ENCODE peak calls at places on chromosomes 12 and 14, in ten cellular contexts. One of them, this sample, is unnamed.

GRCh38 chr14:55297611-55298323 is 26.5 kb downstream of the FBXO34 start:
- DNase-seq in fibroblast of mammary gland: no peak
- DNase-seq in MCF 10A: peak
- DNase-seq in H9: no peak
- DNase-seq in fibroblast of pulmonary artery: no peak
- DNase-seq in neural crest cell: no peak
- DNase-seq in brain microvascular endothelial cell: no peak
- DNase-seq in ovary: no peak
- DNase-seq in mucosa of descending colon: no peak
- DNase-seq in GM20000: peak
- DNase-seq in this sample: no peak

GRCh38 chr14:55339770-55340169 is 68.5 kb downstream of the FBXO34 start:
- DNase-seq in fibroblast of mammary gland: no peak
- DNase-seq in MCF 10A: peak
- DNase-seq in H9: no peak
- DNase-seq in fibroblast of pulmonary artery: peak
- DNase-seq in neural crest cell: no peak
- DNase-seq in brain microvascular endothelial cell: no peak
- DNase-seq in ovary: no peak
- DNase-seq in mucosa of descending colon: no peak
- DNase-seq in GM20000: peak
- DNase-seq in this sample: no peak

GRCh38 chr14:43285575-43285974 is 1221.5 kb downstream of the FSCB start:
- DNase-seq in fibroblast of mammary gland: no peak
- DNase-seq in MCF 10A: no peak
- DNase-seq in H9: no peak
- DNase-seq in fibroblast of pulmonary artery: no peak
- DNase-seq in neural crest cell: no peak
- DNase-seq in brain microvascular endothelial cell: no peak
- DNase-seq in ovary: no peak
- DNase-seq in mucosa of descending colon: no peak
- DNase-seq in GM20000: no peak
- DNase-seq in this sample: no peak

GRCh38 chr12:39442895-39443703 is at the start of gene KIF21A:
- DNase-seq in fibroblast of mammary gland: peak
- DNase-seq in MCF 10A: peak
- DNase-seq in H9: peak
- DNase-seq in fibroblast of pulmonary artery: peak
- DNase-seq in neural crest cell: peak
- DNase-seq in brain microvascular endothelial cell: peak
- DNase-seq in ovary: peak
- DNase-seq in mucosa of descending colon: peak
- DNase-seq in GM20000: peak
- DNase-seq in this sample: peak

GRCh38 chr12:13724136-13724535 is 257.3 kb downstream of the GRIN2B start:
- DNase-seq in fibroblast of mammary gland: no peak
- DNase-seq in MCF 10A: no peak
- DNase-seq in H9: no peak
- DNase-seq in fibroblast of pulmonary artery: no peak
- DNase-seq in neural crest cell: no peak
- DNase-seq in brain microvascular endothelial cell: no peak
- DNase-seq in ovary: no peak
- DNase-seq in mucosa of descending colon: no peak
- DNase-seq in GM20000: no peak
- DNase-seq in this sample: no peak

GRCh38 chr14:57420986-57421385 is 30.6 kb downstream of the NAA30 start:
- DNase-seq in fibroblast of mammary gland: peak
- DNase-seq in MCF 10A: no peak
- DNase-seq in H9: no peak
- DNase-seq in fibroblast of pulmonary artery: no peak
- DNase-seq in neural crest cell: no peak
- DNase-seq in brain microvascular endothelial cell: no peak
- DNase-seq in ovary: no peak
- DNase-seq in mucosa of descending colon: no peak
- DNase-seq in GM20000: no peak
- DNase-seq in this sample: no peak

GRCh38 chr12:6684609-6685008 is 4.6 kb downstream of the ZNF384 start:
- DNase-seq in fibroblast of mammary gland: peak
- DNase-seq in MCF 10A: peak
- DNase-seq in H9: no peak
- DNase-seq in fibroblast of pulmonary artery: peak
- DNase-seq in neural crest cell: peak
- DNase-seq in brain microvascular endothelial cell: no peak
- DNase-seq in ovary: no peak
- DNase-seq in mucosa of descending colon: no peak
- DNase-seq in GM20000: peak
- DNase-seq in this sample: no peak

GRCh38 chr14:37826869-37827268 is 231.4 kb downstream of the TTC6 start:
- DNase-seq in fibroblast of mammary gland: no peak
- DNase-seq in MCF 10A: no peak
- DNase-seq in H9: no peak
- DNase-seq in fibroblast of pulmonary artery: no peak
- DNase-seq in neural crest cell: no peak
- DNase-seq in brain microvascular endothelial cell: no peak
- DNase-seq in ovary: no peak
- DNase-seq in mucosa of descending colon: no peak
- DNase-seq in GM20000: no peak
- DNase-seq in this sample: no peak

GRCh38 chr12:76449572-76449971 is 101.4 kb upstream of the BBS10 start:
- DNase-seq in fibroblast of mammary gland: peak
- DNase-seq in MCF 10A: peak
- DNase-seq in H9: no peak
- DNase-seq in fibroblast of pulmonary artery: peak
- DNase-seq in neural crest cell: no peak
- DNase-seq in brain microvascular endothelial cell: no peak
- DNase-seq in ovary: no peak
- DNase-seq in mucosa of descending colon: no peak
- DNase-seq in GM20000: no peak
- DNase-seq in this sample: no peak

GRCh38 chr12:118682656-118683055 is 298.7 kb upstream of the SRRM4 start:
- DNase-seq in fibroblast of mammary gland: no peak
- DNase-seq in MCF 10A: no peak
- DNase-seq in H9: no peak
- DNase-seq in fibroblast of pulmonary artery: no peak
- DNase-seq in neural crest cell: no peak
- DNase-seq in brain microvascular endothelial cell: no peak
- DNase-seq in ovary: no peak
- DNase-seq in mucosa of descending colon: no peak
- DNase-seq in GM20000: peak
- DNase-seq in this sample: no peak

GRCh38 chr14:81837304-81837703 is 303.7 kb upstream of the SEL1L start:
- DNase-seq in fibroblast of mammary gland: no peak
- DNase-seq in MCF 10A: no peak
- DNase-seq in H9: no peak
- DNase-seq in fibroblast of pulmonary artery: no peak
- DNase-seq in neural crest cell: no peak
- DNase-seq in brain microvascular endothelial cell: no peak
- DNase-seq in ovary: no peak
- DNase-seq in mucosa of descending colon: no peak
- DNase-seq in GM20000: no peak
- DNase-seq in this sample: no peak

GRCh38 chr12:94603434-94604068 is 46.8 kb downstream of the TMCC3 start:
- DNase-seq in fibroblast of mammary gland: no peak
- DNase-seq in MCF 10A: peak
- DNase-seq in H9: no peak
- DNase-seq in fibroblast of pulmonary artery: peak
- DNase-seq in neural crest cell: no peak
- DNase-seq in brain microvascular endothelial cell: no peak
- DNase-seq in ovary: no peak
- DNase-seq in mucosa of descending colon: no peak
- DNase-seq in GM20000: peak
- DNase-seq in this sample: no peak

DNA sequence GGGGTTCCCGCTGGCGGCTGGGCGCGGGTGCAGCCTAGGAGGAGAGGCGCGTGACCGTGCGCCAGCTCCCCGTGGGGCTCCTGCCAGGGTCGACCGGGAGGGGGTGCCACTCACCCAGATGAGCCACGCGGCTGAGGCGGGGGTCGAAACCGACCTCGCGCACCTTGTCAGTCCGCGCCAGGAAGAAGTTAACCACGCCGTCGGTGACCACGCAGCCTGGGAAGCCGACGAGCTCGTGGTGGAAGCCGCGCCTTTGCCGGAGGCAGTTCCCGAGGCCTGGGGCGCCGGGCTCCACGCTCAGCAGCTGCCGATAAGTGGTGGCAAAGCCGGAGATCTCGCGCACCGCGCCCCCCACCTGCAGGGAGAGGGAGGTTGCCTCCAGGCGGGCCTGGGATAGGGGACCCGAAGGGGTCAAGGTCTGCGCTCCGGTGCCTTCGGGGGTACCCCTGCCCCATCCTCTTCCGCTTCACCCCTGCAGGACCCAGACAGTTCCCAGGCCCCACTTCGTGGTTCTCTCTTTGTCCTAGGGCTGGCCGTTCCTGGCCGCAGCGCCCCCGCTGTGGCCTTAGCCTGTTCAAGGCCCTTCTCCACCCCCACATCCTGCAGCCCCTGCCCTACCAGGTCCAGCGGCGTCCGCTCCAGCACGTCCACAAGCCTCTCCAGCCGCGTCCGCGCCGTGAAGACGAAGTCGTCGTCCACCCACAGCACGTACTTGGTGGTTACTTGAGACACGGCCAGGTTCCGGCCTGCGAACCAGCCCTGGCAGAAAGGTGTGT is 5.3 kb downstream of the B4GALNT1 start:
- DNase-seq in fibroblast of mammary gland: no peak
- DNase-seq in MCF 10A: no peak
- DNase-seq in H9: no peak
- DNase-seq in fibroblast of pulmonary artery: no peak
- DNase-seq in neural crest cell: no peak
- DNase-seq in brain microvascular endothelial cell: no peak
- DNase-seq in ovary: no peak
- DNase-seq in mucosa of descending colon: no peak
- DNase-seq in GM20000: no peak
- DNase-seq in this sample: no peak
- TF ChIP-seq CTCF in fibroblast of mammary gland: no peak
- TF ChIP-seq CTCF in MCF 10A: no peak
- TF ChIP-seq CTCF in H9: peak
- TF ChIP-seq CTCF in fibroblast of pulmonary artery: no peak
- TF ChIP-seq CTCF in neural crest cell: no peak
- TF ChIP-seq CTCF in brain microvascular endothelial cell: peak
- TF ChIP-seq CTCF in ovary: no peak
- TF ChIP-seq CTCF in mucosa of descending colon: no peak
- TF ChIP-seq CTCF in GM20000: peak
- TF ChIP-seq CTCF in this sample: no peak

DNA sequence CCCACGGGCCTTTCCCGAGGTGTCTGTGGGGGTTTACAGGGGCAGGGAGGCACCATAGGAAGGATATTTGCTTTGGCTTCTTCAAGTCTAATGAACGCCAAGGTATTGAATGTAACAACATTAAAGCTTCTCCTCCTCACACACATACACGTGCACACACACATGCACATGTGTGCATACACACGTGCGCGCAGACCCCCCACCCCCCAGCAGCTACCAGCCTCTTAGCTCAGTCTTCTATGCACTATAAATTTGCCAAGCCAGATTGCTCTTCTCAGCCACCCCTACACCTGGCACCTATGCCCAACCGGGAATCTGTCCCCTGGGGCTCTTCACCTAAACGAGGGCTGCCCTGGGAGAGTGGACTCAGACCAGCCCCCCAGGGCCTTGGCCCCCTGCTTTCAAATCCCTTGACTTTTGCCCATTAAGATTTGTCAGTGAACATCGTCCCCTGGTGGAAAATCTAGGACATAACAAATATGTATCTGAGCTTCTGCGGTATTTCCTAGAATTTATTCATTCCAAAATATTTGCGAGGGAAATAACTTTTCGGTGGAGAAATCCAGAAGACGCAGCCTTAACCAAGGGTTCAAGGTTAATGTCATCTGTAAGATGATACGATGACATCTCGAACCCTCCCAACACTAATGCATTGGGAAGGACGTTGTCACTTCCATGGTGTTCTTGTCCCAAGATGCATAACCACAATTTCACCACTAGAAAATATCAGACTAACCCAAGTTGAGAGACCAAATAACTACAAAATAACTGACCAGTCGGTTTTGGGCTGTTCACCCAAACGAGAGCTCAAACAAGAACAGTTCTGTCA is 330.4 kb downstream of the MED13L start:
- DNase-seq in fibroblast of mammary gland: no peak
- DNase-seq in MCF 10A: no peak
- DNase-seq in H9: no peak
- DNase-seq in fibroblast of pulmonary artery: no peak
- DNase-seq in neural crest cell: no peak
- DNase-seq in brain microvascular endothelial cell: no peak
- DNase-seq in ovary: no peak
- DNase-seq in mucosa of descending colon: no peak
- DNase-seq in GM20000: no peak
- DNase-seq in this sample: no peak
- TF ChIP-seq CTCF in fibroblast of mammary gland: peak
- TF ChIP-seq CTCF in MCF 10A: peak
- TF ChIP-seq CTCF in H9: peak
- TF ChIP-seq CTCF in fibroblast of pulmonary artery: peak
- TF ChIP-seq CTCF in neural crest cell: peak
- TF ChIP-seq CTCF in brain microvascular endothelial cell: peak
- TF ChIP-seq CTCF in ovary: no peak
- TF ChIP-seq CTCF in mucosa of descending colon: no peak
- TF ChIP-seq CTCF in GM20000: no peak
- TF ChIP-seq CTCF in this sample: peak

DNA sequence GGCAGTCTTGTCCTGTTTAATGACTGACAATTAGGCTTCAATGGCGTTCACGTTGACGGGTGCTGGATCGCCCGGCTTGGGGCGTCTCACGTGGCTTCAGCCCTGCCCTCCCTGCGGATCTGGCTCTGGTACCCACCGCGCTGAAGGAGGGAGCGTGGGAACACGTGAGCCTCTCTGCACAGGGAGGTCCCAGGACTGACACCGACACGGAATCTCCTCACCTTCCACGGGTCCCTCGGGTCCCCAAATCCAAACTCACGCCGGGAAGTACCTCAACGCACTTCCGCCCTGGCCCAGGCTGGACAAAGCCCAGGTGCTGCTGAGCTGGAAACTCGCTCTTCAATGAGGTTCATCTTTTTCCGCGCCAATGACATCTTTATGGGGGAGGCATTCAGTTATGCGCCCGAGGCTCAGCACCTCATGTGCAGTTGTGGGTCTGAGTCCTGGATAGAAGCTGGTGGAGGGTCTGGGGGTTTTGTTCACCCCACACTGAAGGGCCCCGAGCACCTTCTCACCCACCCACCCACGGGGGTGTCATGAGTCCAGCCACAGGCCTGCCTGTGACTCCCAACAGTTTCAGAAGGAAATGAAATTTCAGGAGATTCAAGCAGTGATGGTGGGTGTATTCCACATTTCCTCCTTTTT is 251.8 kb upstream of the SFSWAP start:
- DNase-seq in fibroblast of mammary gland: no peak
- DNase-seq in MCF 10A: no peak
- DNase-seq in H9: peak
- DNase-seq in fibroblast of pulmonary artery: no peak
- DNase-seq in neural crest cell: no peak
- DNase-seq in brain microvascular endothelial cell: no peak
- DNase-seq in ovary: no peak
- DNase-seq in mucosa of descending colon: no peak
- DNase-seq in GM20000: no peak
- DNase-seq in this sample: no peak
- TF ChIP-seq CTCF in fibroblast of mammary gland: no peak
- TF ChIP-seq CTCF in MCF 10A: no peak
- TF ChIP-seq CTCF in H9: no peak
- TF ChIP-seq CTCF in fibroblast of pulmonary artery: no peak
- TF ChIP-seq CTCF in neural crest cell: no peak
- TF ChIP-seq CTCF in brain microvascular endothelial cell: no peak
- TF ChIP-seq CTCF in ovary: no peak
- TF ChIP-seq CTCF in mucosa of descending colon: no peak
- TF ChIP-seq CTCF in GM20000: no peak
- TF ChIP-seq CTCF in this sample: no peak

GRCh38 chr12:65962921-65963883 is 138.9 kb downstream of the HMGA2 start:
- DNase-seq in fibroblast of mammary gland: no peak
- DNase-seq in MCF 10A: no peak
- DNase-seq in H9: peak
- DNase-seq in fibroblast of pulmonary artery: no peak
- DNase-seq in neural crest cell: peak
- DNase-seq in brain microvascular endothelial cell: no peak
- DNase-seq in ovary: peak
- DNase-seq in mucosa of descending colon: no peak
- DNase-seq in GM20000: peak
- DNase-seq in this sample: no peak
- TF ChIP-seq CTCF in fibroblast of mammary gland: peak
- TF ChIP-seq CTCF in MCF 10A: no peak
- TF ChIP-seq CTCF in H9: peak
- TF ChIP-seq CTCF in fibroblast of pulmonary artery: no peak
- TF ChIP-seq CTCF in neural crest cell: peak
- TF ChIP-seq CTCF in brain microvascular endothelial cell: peak
- TF ChIP-seq CTCF in ovary: no peak
- TF ChIP-seq CTCF in mucosa of descending colon: no peak
- TF ChIP-seq CTCF in GM20000: peak
- TF ChIP-seq CTCF in this sample: no peak

This sample was measured in AG09319.